ENCODE peak calls at places on chromosome 18, in six cellular contexts. N is ecto neural progenitor cell; W is skeletal muscle cell; O is WTC11; B is occipital lobe; L is effector memory CD8-positive, alpha-beta T cell. S is an unnamed sample.

GRCh38 chr18:37270046-37270665 is 295.4 kb downstream of the CELF4 start:
- DNase-seq in N (peak), W (peak), O (peak), B (no peak), L (no peak), S (peak)

GRCh38 chr18:26965206-26965605 is 99.7 kb upstream of the AQP4 start:
- DNase-seq in N (no peak), W (no peak), O (no peak), B (no peak), L (no peak), S (no peak)

GRCh38 chr18:24019641-24020331 is 5.2 kb downstream of the TTC39C start:
- DNase-seq in N (no peak), W (no peak), O (no peak), B (no peak), L (no peak), S (peak)

GRCh38 chr18:21004721-21005120 is 106.9 kb downstream of the ROCK1 start:
- DNase-seq in N (no peak), W (peak), O (no peak), B (no peak), L (no peak), S (no peak)

GRCh38 chr18:22417496-22418188 is at the start of gene CTAGE1:
- DNase-seq in N (peak), W (no peak), O (peak), B (no peak), L (no peak), S (no peak)

GRCh38 chr18:76256897-76257500 is 238.0 kb downstream of the ZNF516 start:
- DNase-seq in N (no peak), W (peak), O (peak), B (no peak), L (no peak), S (peak)

GRCh38 chr18:52995875-52996274 is 655.9 kb downstream of the DCC start:
- DNase-seq in N (no peak), W (no peak), O (no peak), B (no peak), L (no peak), S (no peak)

GRCh38 chr18:26637324-26637723 is 89.0 kb upstream of the KCTD1 start:
- DNase-seq in N (no peak), W (no peak), O (no peak), B (peak), L (no peak), S (no peak)

GRCh38 chr18:79136742-79137141 is 67.5 kb downstream of the ATP9B start:
- DNase-seq in N (no peak), W (no peak), O (no peak), B (no peak), L (no peak), S (no peak)

GRCh38 chr18:55819448-55819847 is 231.5 kb upstream of the TCF4 start:
- DNase-seq in N (no peak), W (no peak), O (no peak), B (no peak), L (no peak), S (no peak)

GRCh38 chr18:49819768-49820662 is 6.7 kb upstream of the ACAA2 start:
- DNase-seq in N (no peak), W (no peak), O (no peak), B (no peak), L (peak), S (no peak)

GRCh38 chr18:51953521-51953920 is 386.5 kb upstream of the DCC start:
- DNase-seq in N (no peak), W (no peak), O (no peak), B (no peak), L (no peak), S (no peak)

GRCh38 chr18:2338601-2339000 is 232.7 kb downstream of the METTL4 start:
- DNase-seq in N (no peak), W (no peak), O (no peak), B (no peak), L (no peak), S (no peak)

GRCh38 chr18:52326001-52326400 is 14.0 kb upstream of the DCC start:
- DNase-seq in N (no peak), W (peak), O (no peak), B (no peak), L (no peak), S (no peak)

GRCh38 chr18:2502394-2502793 is 68.9 kb downstream of the METTL4 start:
- DNase-seq in N (no peak), W (no peak), O (no peak), B (no peak), L (no peak), S (no peak)

GRCh38 chr18:41881285-41881684 is 73.7 kb upstream of the PIK3C3 start:
- DNase-seq in N (no peak), W (peak), O (no peak), B (no peak), L (no peak), S (no peak)

GRCh38 chr18:1914489-1914888 is 656.8 kb downstream of the METTL4 start:
- DNase-seq in N (no peak), W (no peak), O (no peak), B (no peak), L (no peak), S (peak)

GRCh38 chr18:53526092-53526491 is 698.4 kb downstream of the MBD2 start:
- DNase-seq in N (no peak), W (no peak), O (no peak), B (no peak), L (no peak), S (no peak)

GRCh38 chr18:79796531-79797390 is 977 bp upstream of the KCNG2 start:
- DNase-seq in N (no peak), W (no peak), O (no peak), B (no peak), L (no peak), S (no peak)

GRCh38 chr18:49371073-49371472 is 89.4 kb downstream of the DYM start:
- DNase-seq in N (no peak), W (no peak), O (no peak), B (no peak), L (no peak), S (no peak)

GRCh38 chr18:53551868-53552426 is 672.5 kb downstream of the MBD2 start:
- DNase-seq in N (no peak), W (no peak), O (no peak), B (no peak), L (no peak), S (no peak)

GRCh38 chr18:21439453-21439852 is 161.1 kb downstream of the ESCO1 start:
- DNase-seq in N (no peak), W (peak), O (no peak), B (no peak), L (no peak), S (no peak)